ENCODE peak calls at places on chromosomes 3 and 15, in eight cellular contexts. One of them, this sample, is unnamed.
A peak's percentile ranks its signal among the peaks of the same experiment; 100 is the strongest.

GRCh38 chr3:30353711-30354467 is 252.5 kb upstream of the TGFBR2 start:
- DNase-seq in kidney glomerular epithelial cell: no peak
- DNase-seq in stomach: no peak
- DNase-seq in CD4-positive, alpha-beta T cell: peak; percentile 32
- DNase-seq in LHCN-M2: peak; percentile 46
- DNase-seq in foreskin fibroblast: no peak
- DNase-seq in H4: no peak
- DNase-seq in astrocyte of the hippocampus: no peak
- DNase-seq in this sample: no peak

GRCh38 chr3:55364426-55364825 is 122.7 kb downstream of the WNT5A start:
- DNase-seq in H4: no peak
- DNase-seq in CD4-positive, alpha-beta T cell: no peak
- DNase-seq in stomach: no peak
- DNase-seq in kidney glomerular epithelial cell: no peak
- DNase-seq in astrocyte of the hippocampus: peak; percentile 11
- DNase-seq in foreskin fibroblast: no peak
- DNase-seq in LHCN-M2: no peak
- DNase-seq in this sample: no peak

GRCh38 chr15:35308802-35309201 is 223.7 kb upstream of the NANOGP8 start:
- DNase-seq in foreskin fibroblast: peak; percentile 93
- DNase-seq in kidney glomerular epithelial cell: no peak
- DNase-seq in stomach: no peak
- DNase-seq in H4: peak; percentile 48
- DNase-seq in CD4-positive, alpha-beta T cell: no peak
- DNase-seq in astrocyte of the hippocampus: peak; percentile 56
- DNase-seq in LHCN-M2: peak; percentile 82
- DNase-seq in this sample: peak; percentile 15

GRCh38 chr15:88484781-88485246 is 17.3 kb downstream of the MRPS11 start:
- DNase-seq in CD4-positive, alpha-beta T cell: no peak
- DNase-seq in astrocyte of the hippocampus: peak; percentile 34
- DNase-seq in stomach: no peak
- DNase-seq in foreskin fibroblast: peak; percentile 47
- DNase-seq in kidney glomerular epithelial cell: no peak
- DNase-seq in LHCN-M2: peak; percentile 25
- DNase-seq in H4: no peak
- DNase-seq in this sample: peak; percentile 18

GRCh38 chr3:120102674-120103073 is 8.4 kb upstream of the GSK3B start:
- DNase-seq in H4: no peak
- DNase-seq in stomach: peak; percentile 63
- DNase-seq in CD4-positive, alpha-beta T cell: no peak
- DNase-seq in astrocyte of the hippocampus: peak; percentile 84
- DNase-seq in LHCN-M2: no peak
- DNase-seq in kidney glomerular epithelial cell: no peak
- DNase-seq in foreskin fibroblast: no peak
- DNase-seq in this sample: no peak

GRCh38 chr15:60526127-60526616 is 47.2 kb upstream of the ICE2 start:
- DNase-seq in LHCN-M2: peak; percentile 19
- DNase-seq in kidney glomerular epithelial cell: no peak
- DNase-seq in CD4-positive, alpha-beta T cell: no peak
- DNase-seq in foreskin fibroblast: no peak
- DNase-seq in H4: peak; percentile 10
- DNase-seq in stomach: peak; percentile 35
- DNase-seq in astrocyte of the hippocampus: no peak
- DNase-seq in this sample: no peak

GRCh38 chr3:177538743-177539730 is 341.8 kb upstream of the TBL1XR1 start:
- DNase-seq in LHCN-M2: no peak
- DNase-seq in CD4-positive, alpha-beta T cell: no peak
- DNase-seq in astrocyte of the hippocampus: no peak
- DNase-seq in foreskin fibroblast: no peak
- DNase-seq in stomach: no peak
- DNase-seq in H4: no peak
- DNase-seq in kidney glomerular epithelial cell: no peak
- DNase-seq in this sample: no peak

GRCh38 chr15:36632196-36632595 is 52.8 kb downstream of the CDIN1 start:
- DNase-seq in H4: no peak
- DNase-seq in LHCN-M2: peak; percentile 59
- DNase-seq in astrocyte of the hippocampus: peak; percentile 31
- DNase-seq in kidney glomerular epithelial cell: peak; percentile 75
- DNase-seq in CD4-positive, alpha-beta T cell: no peak
- DNase-seq in stomach: no peak
- DNase-seq in foreskin fibroblast: peak; percentile 53
- DNase-seq in this sample: peak; percentile 84

GRCh38 chr15:100106732-100107131 is 235.0 kb downstream of the ADAMTS17 start:
- DNase-seq in LHCN-M2: no peak
- DNase-seq in foreskin fibroblast: no peak
- DNase-seq in H4: no peak
- DNase-seq in stomach: no peak
- DNase-seq in CD4-positive, alpha-beta T cell: no peak
- DNase-seq in kidney glomerular epithelial cell: no peak
- DNase-seq in astrocyte of the hippocampus: peak; percentile 36
- DNase-seq in this sample: no peak

GRCh38 chr3:89107461-89108035 is at the start of gene EPHA3:
- DNase-seq in stomach: peak; percentile 54
- DNase-seq in astrocyte of the hippocampus: peak; percentile 91
- DNase-seq in CD4-positive, alpha-beta T cell: peak; percentile 4
- DNase-seq in LHCN-M2: peak; percentile 70
- DNase-seq in kidney glomerular epithelial cell: peak; percentile 65
- DNase-seq in H4: peak; percentile 28
- DNase-seq in foreskin fibroblast: peak; percentile 70
- DNase-seq in this sample: peak; percentile 16

GRCh38 chr3:3998140-3998977 is 199.1 kb downstream of the LRRN1 start:
- DNase-seq in CD4-positive, alpha-beta T cell: peak; percentile 1
- DNase-seq in LHCN-M2: peak; percentile 0
- DNase-seq in astrocyte of the hippocampus: peak; percentile 76
- DNase-seq in foreskin fibroblast: no peak
- DNase-seq in kidney glomerular epithelial cell: peak; percentile 4
- DNase-seq in H4: peak; percentile 54
- DNase-seq in stomach: no peak
- DNase-seq in this sample: peak; percentile 61

GRCh38 chr15:19956124-19956796 is 585.3 kb downstream of the GOLGA6L6 start:
- DNase-seq in kidney glomerular epithelial cell: no peak
- DNase-seq in LHCN-M2: no peak
- DNase-seq in foreskin fibroblast: no peak
- DNase-seq in stomach: no peak
- DNase-seq in H4: no peak
- DNase-seq in astrocyte of the hippocampus: no peak
- DNase-seq in CD4-positive, alpha-beta T cell: no peak
- DNase-seq in this sample: no peak

GRCh38 chr15:59739557-59740186 is 50.6 kb upstream of the BNIP2 start:
- DNase-seq in CD4-positive, alpha-beta T cell: no peak
- DNase-seq in stomach: no peak
- DNase-seq in astrocyte of the hippocampus: no peak
- DNase-seq in foreskin fibroblast: no peak
- DNase-seq in H4: no peak
- DNase-seq in LHCN-M2: no peak
- DNase-seq in kidney glomerular epithelial cell: no peak
- DNase-seq in this sample: no peak

This sample was measured in renal cortical epithelial cell.